ENCODE peak calls at places on chromosomes 2 and 18, in four cellular contexts. Q is HepG2, X is K562, C is GM12878. O is an unnamed sample.

GRCh38 chr2:158732573-158733429 is 62.3 kb upstream of the DAPL1 start:
- DNase-seq in X (no peak), C (no peak), Q (no peak), O (no peak)

GRCh38 chr18:76451475-76452331 is 43.3 kb downstream of the ZNF516 start:
- DNase-seq in Q (no peak), C (no peak), X (no peak), O (no peak)

GRCh38 chr2:169109502-169110409 is 40.4 kb downstream of the DHRS9 start:
- DNase-seq in C (no peak), Q (peak; percentile 73), X (peak; percentile 92), O (peak; percentile 83)

GRCh38 chr18:23073996-23074606 is 61.2 kb upstream of the CABLES1 start:
- DNase-seq in Q (no peak), X (no peak), C (no peak), O (no peak)

GRCh38 chr18:71371951-71372605 is 1083.2 kb downstream of the SOCS6 start:
- DNase-seq in C (no peak), Q (no peak), X (no peak), O (no peak)

GRCh38 chr2:96771792-96772618 is 11.3 kb downstream of the CNNM4 start:
- DNase-seq in C (no peak), Q (no peak), X (no peak), O (no peak)

GRCh38 chr2:236286866-236287545 is 22.8 kb upstream of the ASB18 start:
- DNase-seq in C (no peak), X (no peak), Q (no peak), O (no peak)

GRCh38 chr2:79876430-79876829 is 363.6 kb downstream of the CTNNA2 start:
- DNase-seq in C (no peak), Q (peak; percentile 15), X (peak; percentile 13), O (peak; percentile 38)

GRCh38 chr2:166632616-166633015 is 138.6 kb upstream of the SCN7A start:
- DNase-seq in X (no peak), C (no peak), Q (no peak), O (no peak)

GRCh38 chr2:98835831-98836385 is 100.1 kb downstream of the CRACDL start:
- DNase-seq in Q (no peak), C (peak; percentile 4), X (no peak), O (no peak)

GRCh38 chr2:84539729-84540128 is 23.4 kb downstream of the DNAH6 start:
- DNase-seq in Q (no peak), C (no peak), X (no peak), O (no peak)

GRCh38 chr2:58484201-58484600 is 243.1 kb upstream of the FANCL start:
- DNase-seq in Q (no peak), C (no peak), X (no peak), O (no peak)

DNA sequence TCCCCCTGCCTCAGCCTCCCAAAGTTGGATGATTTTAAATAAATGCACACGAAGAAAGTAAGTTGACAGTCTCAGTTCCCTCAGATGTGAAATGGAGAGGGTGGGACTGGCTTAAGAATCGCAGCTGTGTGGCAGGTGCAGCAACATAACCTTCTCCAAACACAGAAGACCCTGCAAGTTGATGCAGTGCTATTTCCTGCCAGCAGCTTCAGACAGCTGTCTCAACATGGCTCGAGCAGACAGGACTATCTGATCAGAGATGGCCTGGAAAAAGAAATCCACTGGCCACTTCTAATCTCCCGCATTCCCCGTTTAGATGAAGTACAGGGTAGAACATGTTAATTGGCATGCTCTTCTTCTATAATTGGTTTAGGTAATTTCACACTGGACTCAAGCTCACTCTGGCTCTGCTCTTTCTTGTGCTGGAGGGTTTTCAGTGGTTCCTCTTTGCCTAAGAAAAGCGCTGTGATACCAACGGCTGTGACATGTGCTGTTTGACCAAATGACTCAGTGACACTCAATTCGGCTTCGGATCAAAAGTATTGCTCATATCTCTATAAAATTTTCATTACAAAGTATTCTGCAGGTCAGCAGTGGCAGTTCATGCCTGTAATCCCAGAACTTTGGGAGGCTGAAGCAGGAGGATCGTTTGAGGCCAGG is 40.2 kb downstream of the MYOM1 start:
- DNase-seq in X (peak; percentile 31), Q (no peak), C (peak; percentile 32), O (no peak)
- TF ChIP-seq FOXK2 in X (no peak), Q (no peak), C (no peak), O (no peak)

GRCh38 chr2:240629968-240630770 is 4.9 kb downstream of the GPR35 start:
- DNase-seq in X (no peak), C (no peak), Q (no peak), O (no peak)

GRCh38 chr2:240626531-240627300 is 1.4 kb downstream of the GPR35 start:
- DNase-seq in X (no peak), Q (peak; percentile 92), C (no peak), O (no peak)

GRCh38 chr2:240629419-240629967 is 4.2 kb downstream of the GPR35 start:
- DNase-seq in C (no peak), Q (no peak), X (no peak), O (no peak)

GRCh38 chr2:240627736-240628506 is 2.6 kb downstream of the GPR35 start:
- DNase-seq in Q (no peak), X (no peak), C (no peak), O (no peak)

DNA sequence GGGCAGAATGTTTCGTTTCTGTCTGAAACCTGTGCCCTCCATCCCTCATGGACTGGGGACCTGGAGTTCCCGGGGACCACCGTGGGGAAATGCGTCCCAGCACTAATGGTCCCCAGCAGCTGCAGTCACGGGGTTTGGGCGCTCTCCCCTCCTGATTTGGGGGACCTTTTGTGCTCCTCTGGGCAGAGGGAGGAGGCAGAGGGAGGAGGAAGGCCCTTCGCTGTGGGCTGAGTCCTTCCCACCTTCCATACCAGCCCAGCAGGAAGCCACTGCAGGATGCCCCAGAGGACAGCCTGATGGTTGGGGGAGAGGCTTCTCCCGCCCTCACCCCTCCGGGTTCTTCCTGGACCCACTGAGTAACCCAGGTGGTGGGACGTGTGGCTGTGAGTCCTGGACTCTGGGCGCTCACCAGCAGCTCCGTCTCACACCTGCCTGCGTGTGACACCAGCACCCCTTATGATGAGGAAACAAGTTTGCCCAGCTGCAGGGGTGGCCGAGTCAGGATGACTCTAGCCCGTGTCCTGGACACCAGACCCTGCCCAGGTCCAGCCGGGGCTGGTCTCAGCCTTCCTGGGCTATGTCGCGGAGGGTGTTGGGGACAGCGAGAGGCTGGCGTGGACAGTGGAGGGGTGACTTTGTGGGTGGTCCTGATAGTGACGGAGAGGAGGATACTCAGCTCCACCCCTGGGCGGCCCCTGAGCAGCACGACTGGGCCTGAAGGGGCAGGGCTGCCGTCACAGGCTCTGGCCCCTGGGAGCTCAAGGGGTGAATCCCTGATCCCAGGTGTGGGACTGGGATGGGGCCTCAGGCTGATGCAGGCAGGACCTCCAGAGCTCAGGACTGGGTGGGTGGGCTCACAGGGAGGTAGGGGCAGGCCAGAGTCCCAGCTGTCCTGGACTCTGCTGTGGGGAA is 3.5 kb downstream of the GPR35 start:
- DNase-seq in X (no peak), Q (no peak), C (no peak), O (no peak)
- TF ChIP-seq FOXK2 in X (no peak), Q (no peak), C (no peak), O (no peak)

GRCh38 chr2:100852999-100853908 is 33.3 kb downstream of the NPAS2 start:
- DNase-seq in Q (peak; percentile 52), X (no peak), C (no peak), O (no peak)

GRCh38 chr2:100857341-100857740 is 37.4 kb downstream of the NPAS2 start:
- DNase-seq in C (no peak), Q (no peak), X (no peak), O (no peak)

GRCh38 chr2:100853909-100854810 is 34.2 kb downstream of the NPAS2 start:
- DNase-seq in Q (no peak), X (no peak), C (no peak), O (no peak)

GRCh38 chr2:100856732-100857131 is 36.8 kb downstream of the NPAS2 start:
- DNase-seq in Q (no peak), X (no peak), C (no peak), O (no peak)

DNA sequence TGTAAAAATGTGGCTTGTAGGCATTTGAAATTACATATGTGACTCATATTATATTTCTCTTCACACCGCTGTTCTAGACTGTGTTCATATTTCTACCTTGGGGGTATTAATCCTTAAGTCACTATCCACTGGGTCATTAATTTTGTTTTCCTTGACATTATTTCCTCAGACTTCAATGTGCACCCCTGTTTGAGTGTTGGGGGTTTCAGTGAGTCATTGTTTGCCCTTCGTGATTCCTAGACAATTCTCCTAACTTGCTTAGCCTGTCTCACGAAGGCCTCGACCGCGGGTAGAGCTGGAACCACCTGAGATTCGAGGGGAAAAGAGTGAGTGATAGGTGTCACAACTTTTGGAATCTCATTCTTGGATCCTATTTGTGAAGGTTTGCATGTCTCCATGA is 35.1 kb downstream of the NPAS2 start:
- DNase-seq in C (no peak), Q (no peak), X (no peak), O (no peak)
- TF ChIP-seq FOXK2 in C (no peak), Q (no peak), X (no peak), O (no peak)

DNA sequence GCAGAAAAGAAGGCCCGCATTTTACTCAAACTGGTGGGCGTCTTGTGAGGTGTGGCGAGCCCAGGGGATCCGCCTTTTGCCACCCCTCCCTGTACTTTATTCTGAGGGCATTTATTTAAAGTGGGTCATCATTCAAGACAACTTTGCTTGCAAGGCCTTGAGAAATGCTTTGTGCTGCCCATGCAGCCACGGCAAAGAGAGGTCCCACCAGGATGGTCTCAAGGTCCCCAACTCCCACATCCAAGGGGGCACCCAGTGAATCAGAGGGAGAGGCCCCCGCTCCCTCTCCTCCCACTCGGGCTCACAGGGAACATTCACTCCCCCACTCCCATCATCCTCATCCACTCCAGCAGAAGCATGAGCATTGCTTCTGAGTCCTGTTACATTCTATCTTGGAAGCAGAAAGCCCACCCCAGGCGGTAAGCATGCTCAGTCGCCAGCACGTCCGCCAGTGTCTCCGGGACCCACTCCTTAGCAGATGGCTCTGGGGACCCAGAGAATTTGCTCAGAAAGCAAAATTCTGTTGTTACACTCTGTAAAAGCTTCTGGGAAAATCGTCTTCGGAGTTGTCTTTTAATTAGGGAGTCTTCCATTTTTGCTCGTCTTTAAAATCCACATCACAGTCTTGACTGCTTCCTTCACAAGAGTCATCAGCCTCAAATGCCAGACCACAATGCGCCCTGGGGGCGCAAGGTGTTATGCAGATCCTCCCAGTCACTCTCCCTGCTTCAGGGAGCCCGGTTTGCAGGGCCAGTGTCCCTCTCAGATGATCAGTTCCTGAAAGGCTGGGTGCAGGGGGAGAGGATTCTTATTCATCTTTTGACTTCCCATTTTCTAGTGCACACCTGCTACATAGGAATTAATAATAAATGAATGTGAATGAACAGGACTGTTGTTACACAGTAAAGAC is 99.4 kb upstream of the NCK2 start:
- DNase-seq in C (no peak), X (no peak), Q (no peak), O (no peak)
- TF ChIP-seq FOXK2 in C (no peak), X (no peak), Q (no peak), O (no peak)

O was measured in HEK293T.